ENCODE peak calls at places on chromosomes 7 and 10, in four cellular contexts. E is NCI-H82; W is AML-193; D is stimulated activated CD4-positive, alpha-beta T cell treated with anti-CD3 and anti-CD28 coated beads, Interleukin-2, amount 100 ng/mL, for 4 hours. J is an unnamed sample.

GRCh38 chr10:78688945-78689935 is 379.5 kb upstream of the ZMIZ1 start:
- DNase-seq in D (no peak), W (no peak), E (peak), J (no peak)

GRCh38 chr7:133183042-133183441 is 69.8 kb upstream of the EXOC4 start:
- DNase-seq in W (no peak), E (no peak), D (no peak), J (no peak)

GRCh38 chr10:132851451-132851850 is 65.5 kb upstream of the NKX6-2 start:
- DNase-seq in E (no peak), W (no peak), D (no peak), J (no peak)

GRCh38 chr7:106775552-106775936 is 89.5 kb upstream of the PIK3CG start:
- DNase-seq in W (no peak), E (no peak), D (no peak), J (no peak)

GRCh38 chr7:12567015-12567414 is 3.5 kb upstream of the SCIN start:
- DNase-seq in W (no peak), D (no peak), E (no peak), J (no peak)

GRCh38 chr10:132488231-132488821 is 49.3 kb upstream of the INPP5A start:
- DNase-seq in W (no peak), D (no peak), E (no peak), J (no peak)

GRCh38 chr7:22751341-22751740 is 24.3 kb downstream of the IL6 start:
- DNase-seq in W (no peak), E (no peak), D (no peak), J (no peak)

GRCh38 chr7:75987026-75987804 is 7.2 kb downstream of the TMEM120A start:
- DNase-seq in E (no peak), D (no peak), W (no peak), J (no peak)

GRCh38 chr7:53437336-53437735 is 401.9 kb downstream of the POM121L12 start:
- DNase-seq in D (no peak), E (no peak), W (no peak), J (no peak)

GRCh38 chr7:2738766-2739549 is 51.0 kb downstream of the AMZ1 start:
- DNase-seq in E (no peak), W (no peak), D (no peak), J (no peak)

GRCh38 chr7:116259156-116259555 is 48.8 kb downstream of the TES start:
- DNase-seq in D (no peak), W (no peak), E (no peak), J (no peak)